ENCODE peak calls at places on chromosomes 6 and 20, in five cellular contexts. Q is spleen, B is omental fat pad, I is brain microvascular endothelial cell, A is retinal pigment epithelial cell. K is an unnamed sample.

GRCh38 chr20:37516697-37517370 is 4.2 kb upstream of the NNAT start:
- DNase-seq in Q (no peak), B (no peak), I (no peak), A (no peak), K (no peak)

GRCh38 chr6:118869350-118869749 is 24.6 kb upstream of the ASF1A start:
- DNase-seq in Q (no peak), B (no peak), I (no peak), A (no peak), K (peak; percentile 74)

GRCh38 chr6:97215157-97215769 is 67.8 kb downstream of the MMS22L start:
- DNase-seq in Q (no peak), B (no peak), I (peak; percentile 79), A (peak; percentile 20), K (peak; percentile 6)

GRCh38 chr6:119630561-119631192 is 281.1 kb upstream of the MAN1A1 start:
- DNase-seq in Q (no peak), B (no peak), I (no peak), A (no peak), K (no peak)

GRCh38 chr6:63487123-63487813 is 85.0 kb upstream of the LOC128125822 start:
- DNase-seq in Q (no peak), B (no peak), I (no peak), A (no peak), K (no peak)

GRCh38 chr6:8983202-8983688 is 547.9 kb upstream of the SLC35B3 start:
- DNase-seq in Q (peak; percentile 84), B (peak; percentile 39), I (peak; percentile 65), A (peak; percentile 20), K (peak; percentile 45)

GRCh38 chr6:52820198-52820597 is 16.6 kb upstream of the GSTA1 start:
- DNase-seq in Q (no peak), B (no peak), I (no peak), A (no peak), K (no peak)

GRCh38 chr20:46062621-46063020 is 27.1 kb downstream of the NCOA5 start:
- DNase-seq in Q (no peak), B (no peak), I (no peak), A (no peak), K (no peak)

GRCh38 chr20:547394-547793 is 3.8 kb upstream of the CSNK2A1 start:
- DNase-seq in Q (no peak), B (no peak), I (no peak), A (no peak), K (no peak)

GRCh38 chr6:137692806-137693205 is 174.3 kb upstream of the TNFAIP3 start:
- DNase-seq in Q (no peak), B (no peak), I (peak; percentile 25), A (peak; percentile 26), K (peak; percentile 23)

GRCh38 chr6:87825865-87826264 is 123.8 kb upstream of the AKIRIN2 start:
- DNase-seq in Q (no peak), B (no peak), I (no peak), A (no peak), K (no peak)

GRCh38 chr6:111646942-111647341 is 41.3 kb upstream of the TRAF3IP2 start:
- DNase-seq in Q (no peak), B (no peak), I (no peak), A (no peak), K (no peak)

DNA sequence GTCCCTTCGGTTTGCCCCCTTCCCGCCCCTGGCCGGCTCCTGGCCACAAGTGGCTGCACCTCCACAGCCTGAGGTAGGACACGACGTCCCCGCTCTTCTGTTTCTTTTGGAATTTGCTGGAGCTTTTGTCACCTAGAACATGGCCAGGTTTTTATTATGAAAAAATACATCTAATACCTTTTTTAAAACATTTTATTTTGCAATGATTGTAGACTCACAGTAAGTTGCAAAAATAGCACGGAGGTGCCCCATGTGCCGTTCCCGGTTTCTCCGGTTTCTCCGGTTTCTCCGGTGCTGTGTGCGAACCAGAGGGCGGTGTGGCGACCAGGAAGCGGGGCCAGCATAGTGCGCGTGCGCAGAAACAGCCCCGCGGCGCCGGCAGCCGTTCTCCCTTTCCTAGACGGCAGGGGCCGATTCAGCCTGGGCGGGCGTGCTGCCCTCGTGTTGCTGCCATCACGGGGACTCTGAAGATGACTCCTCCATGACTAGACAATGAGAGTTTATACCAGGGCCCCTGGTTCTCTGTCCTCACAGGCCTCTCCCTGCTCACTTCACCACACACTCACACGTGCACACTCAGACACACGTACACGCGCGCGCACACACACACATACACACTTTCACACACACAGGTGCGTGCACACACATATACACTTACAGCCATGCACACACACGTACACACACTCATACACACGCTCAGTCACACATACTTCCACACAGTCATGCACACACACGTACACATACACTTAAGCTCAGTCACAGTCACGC is 102.1 kb downstream of the TMEM242 start:
- DNase-seq in Q (peak; percentile 95), B (no peak), I (peak; percentile 71), A (no peak), K (peak; percentile 50)
- TF ChIP-seq CTCF in Q (no peak), B (no peak), I (peak; percentile 22), A (no peak), K (peak; percentile 44)

GRCh38 chr6:26260110-26260637 is 104.8 kb upstream of the BTN3A2 start:
- DNase-seq in Q (no peak), B (no peak), I (no peak), A (no peak), K (no peak)

GRCh38 chr6:26257272-26257671 is 107.7 kb upstream of the BTN3A2 start:
- DNase-seq in Q (no peak), B (no peak), I (no peak), A (no peak), K (no peak)

GRCh38 chr6:26260791-26261484 is 104.1 kb upstream of the BTN3A2 start:
- DNase-seq in Q (no peak), B (no peak), I (no peak), A (no peak), K (no peak)

GRCh38 chr6:26254666-26255176 is 110.3 kb upstream of the BTN3A2 start:
- DNase-seq in Q (no peak), B (no peak), I (no peak), A (no peak), K (no peak)

GRCh38 chr6:26258199-26258977 is 106.6 kb upstream of the BTN3A2 start:
- DNase-seq in Q (no peak), B (no peak), I (no peak), A (no peak), K (no peak)
- TF ChIP-seq CTCF in Q (no peak), B (no peak), I (peak; percentile 42), A (peak; percentile 35), K (peak; percentile 49)

DNA sequence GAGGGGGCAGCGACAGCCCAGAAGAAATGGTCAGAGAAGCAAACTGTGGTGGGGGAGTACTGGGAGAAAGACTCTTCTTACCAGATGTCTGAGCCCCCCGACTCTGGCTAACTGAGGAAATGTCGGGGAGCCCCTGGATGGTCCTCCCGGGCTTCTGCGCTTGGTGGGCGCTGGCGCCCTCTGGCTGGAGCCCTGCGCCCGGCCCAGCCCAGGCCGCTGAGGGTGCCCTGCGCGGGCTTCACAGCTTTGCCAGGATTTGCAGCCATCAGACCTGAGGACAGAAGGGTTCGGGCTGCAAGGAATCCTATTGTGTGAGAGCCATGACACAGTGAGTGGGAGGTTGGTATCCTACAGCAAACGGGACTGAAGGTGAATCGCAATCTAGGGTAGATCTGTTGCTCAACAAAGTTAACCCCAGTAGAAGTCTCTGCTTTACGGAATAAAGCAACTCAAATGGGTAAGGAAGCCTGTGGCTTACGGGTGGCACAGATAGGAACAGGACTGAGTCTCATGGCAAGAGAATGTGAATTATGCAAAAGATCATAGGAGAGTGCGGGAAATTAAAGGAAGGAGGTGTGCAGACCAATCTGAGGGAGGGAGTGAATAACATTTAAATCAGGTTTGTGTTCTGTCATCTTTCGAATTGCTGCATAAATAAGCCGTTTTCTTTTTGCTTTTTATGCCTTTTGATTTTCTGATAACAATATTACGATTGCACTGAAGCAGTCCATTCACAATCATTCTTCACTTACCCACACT is 719 bp upstream of the RCAN2 start:
- DNase-seq in Q (peak; percentile 83), B (peak; percentile 28), I (no peak), A (no peak), K (peak; percentile 40)
- TF ChIP-seq CTCF in Q (no peak), B (no peak), I (peak; percentile 61), A (peak; percentile 81), K (peak; percentile 47)

GRCh38 chr6:35388772-35389352 is 46.5 kb downstream of the PPARD start:
- DNase-seq in Q (no peak), B (no peak), I (no peak), A (no peak), K (no peak)

GRCh38 chr6:35392773-35393672 is 50.7 kb downstream of the PPARD start:
- DNase-seq in Q (no peak), B (no peak), I (no peak), A (no peak), K (peak; percentile 71)

GRCh38 chr6:35392111-35392702 is 49.8 kb downstream of the PPARD start:
- DNase-seq in Q (no peak), B (no peak), I (no peak), A (no peak), K (peak; percentile 97)

GRCh38 chr6:35388023-35388422 is 45.7 kb downstream of the PPARD start:
- DNase-seq in Q (no peak), B (no peak), I (no peak), A (no peak), K (no peak)

DNA sequence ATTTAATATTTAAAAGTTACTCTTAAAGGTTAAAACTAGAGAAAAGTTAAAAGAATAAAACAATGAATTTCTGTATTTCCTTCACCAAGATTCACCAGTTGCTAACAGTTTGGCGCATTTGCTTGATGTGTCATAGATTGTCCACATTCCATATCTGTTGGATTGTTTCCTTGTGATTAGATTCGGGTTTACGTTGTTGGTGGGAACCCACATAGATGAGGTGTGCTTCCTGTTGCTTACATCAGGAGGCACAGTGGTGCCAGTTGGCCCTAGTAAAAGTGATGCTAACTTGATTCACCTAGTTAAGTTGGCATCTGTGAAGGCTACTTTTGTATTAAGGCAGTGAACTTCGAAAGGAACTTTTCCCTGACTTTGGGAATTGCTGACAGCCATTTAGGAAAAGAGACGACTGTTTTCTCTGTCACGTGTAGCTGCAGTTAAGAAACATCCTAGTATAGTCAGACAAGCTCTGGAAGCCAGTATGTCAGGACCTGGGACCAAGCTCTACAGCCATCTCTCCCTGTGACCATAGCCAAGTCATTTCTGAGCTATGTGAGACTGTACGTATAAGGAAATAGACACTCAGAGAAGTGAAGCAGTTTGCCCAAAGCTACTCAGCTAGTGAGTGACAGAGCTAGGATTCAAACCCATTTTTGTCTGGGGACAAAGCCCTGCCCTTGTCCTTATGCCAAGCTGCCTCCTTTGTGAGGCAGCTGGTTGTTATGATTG is 49.0 kb downstream of the PPARD start:
- DNase-seq in Q (no peak), B (no peak), I (peak; percentile 89), A (peak; percentile 90), K (peak; percentile 97)
- TF ChIP-seq CTCF in Q (no peak), B (no peak), I (peak; percentile 36), A (peak; percentile 36), K (peak; percentile 63)

K was measured in foreskin keratinocyte.